ENCODE peak calls at places on chromosomes 7 and 10, in ten cellular contexts. Q, J, T, D, F, H, Z, I, C and X are unnamed samples.

GRCh38 chr7:55075464-55075971 is 56.7 kb downstream of the EGFR start:
- DNase-seq in Q (peak; percentile 78), J (no peak), T (no peak), D (no peak), F (no peak), H (no peak), Z (peak; percentile 81), I (peak; percentile 40), C (no peak), X (no peak)

GRCh38 chr10:43190775-43191174 is 52.5 kb downstream of the CSGALNACT2 start:
- DNase-seq in Q (no peak), J (no peak), T (no peak), D (peak; percentile 40), F (peak; percentile 54), H (peak; percentile 24), Z (peak; percentile 19), I (no peak), C (no peak), X (no peak)

GRCh38 chr10:21995557-21995956 is 8.0 kb downstream of the DNAJC1 start:
- DNase-seq in Q (no peak), J (no peak), T (no peak), D (no peak), F (peak; percentile 59), H (peak; percentile 66), Z (peak; percentile 48), I (no peak), C (no peak), X (no peak)

GRCh38 chr7:66348531-66348930 is 143.4 kb downstream of the TPST1 start:
- DNase-seq in Q (no peak), J (no peak), T (no peak), D (peak; percentile 32), F (peak; percentile 32), H (peak; percentile 54), Z (peak; percentile 58), I (no peak), C (no peak), X (no peak)

GRCh38 chr7:95989301-95989700 is 216.9 kb downstream of the DYNC1I1 start:
- DNase-seq in Q (no peak), J (no peak), T (no peak), D (no peak), F (no peak), H (no peak), Z (no peak), I (no peak), C (no peak), X (no peak)

GRCh38 chr7:108094933-108095710 is 35.0 kb downstream of the LAMB4 start:
- DNase-seq in Q (no peak), J (no peak), T (peak; percentile 93), D (peak; percentile 91), F (peak; percentile 95), H (peak; percentile 95), Z (peak; percentile 94), I (peak; percentile 77), C (peak; percentile 82), X (peak; percentile 96)

GRCh38 chr7:47535704-47536628 is 45.9 kb downstream of the TNS3 start:
- DNase-seq in Q (no peak), J (no peak), T (no peak), D (peak; percentile 26), F (no peak), H (no peak), Z (peak; percentile 28), I (no peak), C (no peak), X (no peak)

GRCh38 chr7:141754939-141755338 is 9.0 kb upstream of the TAS2R3 start:
- DNase-seq in Q (no peak), J (no peak), T (no peak), D (no peak), F (peak; percentile 16), H (peak; percentile 28), Z (peak; percentile 46), I (no peak), C (no peak), X (no peak)

GRCh38 chr7:44107961-44108767 is 4.0 kb downstream of the AEBP1 start:
- DNase-seq in Q (no peak), J (no peak), T (no peak), D (no peak), F (no peak), H (no peak), Z (no peak), I (no peak), C (no peak), X (no peak)

GRCh38 chr7:44107116-44107960 is 3.2 kb downstream of the AEBP1 start:
- DNase-seq in Q (no peak), J (no peak), T (no peak), D (no peak), F (no peak), H (no peak), Z (no peak), I (no peak), C (no peak), X (no peak)

GRCh38 chr7:44110724-44111635 is 6.8 kb downstream of the AEBP1 start:
- DNase-seq in Q (peak; percentile 76), J (no peak), T (no peak), D (no peak), F (no peak), H (no peak), Z (no peak), I (no peak), C (no peak), X (no peak)

GRCh38 chr7:44109991-44110390 is 5.8 kb downstream of the AEBP1 start:
- DNase-seq in Q (no peak), J (no peak), T (no peak), D (no peak), F (no peak), H (no peak), Z (no peak), I (no peak), C (no peak), X (no peak)

DNA sequence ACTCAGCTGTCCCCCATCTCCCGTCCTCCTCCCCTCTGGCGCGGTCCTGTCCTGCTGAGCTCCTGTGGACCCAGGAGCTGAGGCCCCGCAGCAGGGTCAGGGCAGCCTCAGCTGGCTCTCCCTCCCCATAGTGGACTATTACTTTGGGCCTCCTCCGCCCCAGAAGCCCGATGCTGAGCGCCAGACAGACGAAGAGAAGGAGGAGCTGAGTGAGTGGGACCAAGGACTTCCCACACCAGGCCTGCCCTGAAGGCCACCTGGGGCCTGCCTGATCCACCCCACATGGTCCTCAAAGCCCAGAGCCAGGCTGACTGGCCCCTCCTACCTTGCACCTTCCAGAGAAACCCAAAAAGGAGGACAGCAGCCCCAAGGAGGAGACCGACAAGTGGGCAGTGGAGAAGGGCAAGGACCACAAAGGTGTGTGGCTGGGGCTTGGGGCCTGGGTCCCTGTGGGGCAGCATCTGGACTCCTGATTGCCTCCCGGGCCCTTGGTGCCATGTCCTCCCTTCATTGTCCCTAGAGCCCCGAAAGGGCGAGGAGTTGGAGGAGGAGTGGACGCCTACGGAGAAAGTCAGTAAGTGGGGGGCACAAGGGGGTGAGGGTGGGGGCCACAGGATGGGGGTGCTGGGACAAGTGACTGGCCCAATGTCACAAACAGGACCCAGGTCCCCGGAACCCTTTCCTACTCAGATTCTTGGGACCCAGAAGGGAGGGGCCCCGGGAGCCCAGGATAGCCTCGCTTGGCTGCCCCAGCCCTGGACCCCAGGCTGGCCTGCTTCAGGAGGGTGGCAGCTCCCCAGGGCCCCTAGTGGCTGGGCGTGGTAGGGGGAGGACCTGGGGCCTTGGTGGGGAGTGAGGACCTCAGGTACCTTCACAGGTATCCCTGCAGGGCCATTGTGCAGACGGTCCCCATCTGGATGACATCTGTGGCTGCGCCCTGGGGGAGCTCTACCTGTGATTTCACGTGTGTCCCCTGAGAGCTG is 4.9 kb downstream of the AEBP1 start:
- DNase-seq in Q (no peak), J (no peak), T (no peak), D (no peak), F (no peak), H (no peak), Z (no peak), I (no peak), C (no peak), X (no peak)
- TF ChIP-seq CTCF in Q (no peak), J (no peak), T (peak; percentile 3), D (no peak), F (no peak), H (no peak), Z (no peak), I (no peak), C (no peak), X (peak; percentile 3)

GRCh38 chr7:144477348-144477747 is 73.9 kb upstream of the NOBOX start:
- DNase-seq in Q (no peak), J (no peak), T (no peak), D (no peak), F (no peak), H (no peak), Z (no peak), I (no peak), C (no peak), X (no peak)

GRCh38 chr7:144473908-144474307 is 70.4 kb upstream of the NOBOX start:
- DNase-seq in Q (no peak), J (no peak), T (no peak), D (no peak), F (no peak), H (no peak), Z (peak; percentile 9), I (no peak), C (no peak), X (no peak)

GRCh38 chr7:144474363-144474762 is 70.9 kb upstream of the NOBOX start:
- DNase-seq in Q (no peak), J (no peak), T (no peak), D (no peak), F (no peak), H (no peak), Z (no peak), I (no peak), C (no peak), X (no peak)

GRCh38 chr7:144470052-144470451 is 66.6 kb upstream of the NOBOX start:
- DNase-seq in Q (no peak), J (no peak), T (no peak), D (no peak), F (no peak), H (no peak), Z (peak; percentile 38), I (no peak), C (no peak), X (no peak)

DNA sequence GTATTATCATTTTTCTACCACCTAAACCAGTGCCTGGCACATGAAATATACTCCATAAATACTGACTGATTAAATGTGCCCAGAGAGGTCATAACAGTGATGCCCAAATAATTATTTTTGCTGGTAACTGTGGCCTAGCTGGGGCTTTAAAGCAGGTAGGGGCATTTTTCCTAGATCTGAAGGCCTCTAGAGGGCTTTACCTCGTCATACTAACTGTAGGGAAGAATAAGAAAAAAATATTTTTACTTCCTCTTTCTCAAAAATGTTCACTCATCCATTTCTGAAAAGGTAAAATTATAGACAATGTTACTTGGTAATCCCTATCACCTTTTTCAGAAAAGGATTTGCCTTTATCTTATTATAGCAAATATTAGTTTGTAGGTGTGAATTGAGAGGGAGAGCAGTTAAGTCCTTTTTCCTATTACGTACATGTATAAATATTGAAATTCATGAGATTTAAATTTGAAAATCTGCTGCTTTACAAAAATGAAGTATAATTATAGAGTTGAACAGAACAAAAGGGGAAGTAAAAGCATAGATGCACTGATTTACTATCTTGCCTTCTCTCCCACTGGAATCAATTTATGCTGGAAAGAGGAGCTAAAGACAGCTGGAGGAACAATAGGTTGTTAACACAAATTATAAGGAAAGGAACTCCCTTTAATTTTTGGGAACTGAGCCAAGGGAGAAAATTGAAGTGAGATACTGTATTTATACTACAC is 71.5 kb upstream of the NOBOX start:
- DNase-seq in Q (no peak), J (no peak), T (no peak), D (no peak), F (no peak), H (no peak), Z (no peak), I (no peak), C (no peak), X (no peak)
- H3K4me3 ChIP-seq in Q (no peak overlapping the region), J (no peak overlapping the region), T (no peak overlapping the region), D (no peak overlapping the region), F (no peak overlapping the region), H (no peak overlapping the region), Z (no peak overlapping the region), I (no peak overlapping the region), C (no peak overlapping the region), X (no peak overlapping the region)

DNA sequence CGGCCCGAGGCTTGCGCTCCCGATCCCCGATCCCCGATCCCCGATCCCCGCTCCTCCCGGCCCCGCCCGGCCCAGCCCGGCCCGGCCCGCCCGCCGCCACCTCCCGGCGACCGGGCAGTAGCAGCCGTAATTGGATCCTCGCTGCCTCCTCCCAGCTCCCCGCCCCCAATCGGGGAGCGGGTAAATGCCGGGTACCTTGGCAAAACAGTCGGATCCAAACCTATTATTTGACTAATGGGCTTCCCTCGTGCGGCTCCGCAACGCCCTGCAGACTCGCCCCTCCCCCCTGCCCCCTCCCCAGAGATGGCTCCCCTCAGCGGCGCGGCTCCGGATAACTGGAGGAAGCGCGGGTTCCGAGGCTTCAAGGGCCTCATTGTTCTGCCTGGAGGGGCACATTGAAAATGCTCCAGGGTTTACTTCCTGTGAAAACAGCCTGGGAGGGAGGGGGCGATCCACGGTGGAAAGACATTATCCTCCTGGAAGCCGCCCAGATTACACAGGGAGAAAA is 94.8 kb upstream of the ZMIZ1 start:
- DNase-seq in Q (no peak), J (no peak), T (no peak), D (peak; percentile 79), F (peak; percentile 76), H (peak; percentile 89), Z (peak; percentile 67), I (peak; percentile 82), C (no peak), X (peak; percentile 48)
- TF ChIP-seq CTCF in Q (no peak), J (no peak), T (no peak), D (no peak), F (peak; percentile 18), H (no peak), Z (no peak), I (no peak), C (no peak), X (no peak)

GRCh38 chr7:27066148-27066547 is 29.7 kb downstream of the HOXA1 start:
- DNase-seq in Q (no peak), J (no peak), T (no peak), D (peak; percentile 78), F (peak; percentile 37), H (no peak), Z (no peak), I (no peak), C (no peak), X (peak; percentile 14)

GRCh38 chr7:27064681-27065080 is 31.1 kb downstream of the HOXA1 start:
- DNase-seq in Q (no peak), J (no peak), T (no peak), D (no peak), F (no peak), H (no peak), Z (no peak), I (no peak), C (no peak), X (no peak)

GRCh38 chr7:27071622-27072390 is 24.0 kb downstream of the HOXA1 start:
- DNase-seq in Q (no peak), J (no peak), T (no peak), D (no peak), F (no peak), H (no peak), Z (peak; percentile 4), I (no peak), C (no peak), X (no peak)

GRCh38 chr7:27064169-27064568 is 31.6 kb downstream of the HOXA1 start:
- DNase-seq in Q (no peak), J (no peak), T (no peak), D (peak; percentile 40), F (peak; percentile 26), H (no peak), Z (peak; percentile 2), I (no peak), C (no peak), X (peak; percentile 14)

DNA sequence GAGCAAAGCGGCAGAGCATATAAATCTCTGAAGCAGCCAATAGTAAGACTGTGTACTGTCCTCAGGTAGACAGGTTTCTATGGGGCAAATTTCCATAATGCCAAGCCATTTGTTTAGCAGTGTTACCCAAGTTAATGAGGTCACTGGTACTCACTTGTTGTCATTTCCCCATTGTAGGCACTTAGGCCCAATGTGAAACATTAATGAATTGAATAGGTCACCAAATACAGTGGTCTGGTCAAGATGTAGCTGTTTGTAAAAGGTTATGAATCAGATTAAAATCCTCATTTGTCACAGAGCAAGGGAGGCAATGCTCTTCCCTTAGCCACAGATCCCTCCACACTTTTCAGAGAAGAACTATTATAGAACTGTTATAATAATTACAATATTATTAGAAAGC is 27.5 kb downstream of the HOXA1 start:
- DNase-seq in Q (no peak), J (no peak), T (no peak), D (no peak), F (no peak), H (no peak), Z (no peak), I (no peak), C (no peak), X (no peak)
- H3K4me3 ChIP-seq in Q (no peak overlapping the region), J (no peak overlapping the region), T (no peak overlapping the region), D (no peak overlapping the region), F (no peak overlapping the region), H (no peak overlapping the region), Z (no peak overlapping the region), I (no peak overlapping the region), C (no peak overlapping the region), X (no peak overlapping the region)